ENCODE peak calls at places on chromosomes 5 and 9, in nine cellular contexts. T is naive B cell; H is GM12891; X is LoVo; P is WTC11; G is activated T-cell treated with anti-CD3 and anti-CD28 coated beads, Interleukin-2, amount 50 U/mL, for 72 hours; F is iPS-NIHi11; U is stomach; R is effector memory CD8-positive, alpha-beta T cell. V is an unnamed sample.

GRCh38 chr9:96009690-96010477 is 134.4 kb downstream of the ERCC6L2 start:
- DNase-seq in R (peak), U (no peak), P (no peak), X (no peak), F (no peak), H (no peak), T (no peak), G (peak), V (no peak)

GRCh38 chr5:10140195-10140973 is 109.3 kb downstream of the ATPSCKMT start:
- DNase-seq in G (no peak), F (peak), P (peak), X (no peak), U (no peak), R (no peak), T (no peak), H (no peak), V (no peak)

GRCh38 chr5:130773813-130774212 is 391.2 kb downstream of the HINT1 start:
- DNase-seq in X (peak), H (no peak), R (no peak), U (no peak), P (no peak), F (peak), G (no peak), T (no peak), V (no peak)

GRCh38 chr9:91924090-91924489 is 25.9 kb downstream of the ROR2 start:
- DNase-seq in T (no peak), F (no peak), G (no peak), H (no peak), U (no peak), R (no peak), X (no peak), P (no peak), V (no peak)

GRCh38 chr9:128203024-128203841 is at the start of gene DNM1:
- DNase-seq in F (peak), P (peak), X (peak), H (peak), T (peak), U (peak), G (peak), R (peak), V (peak)

GRCh38 chr9:110179734-110180133 is 28.2 kb downstream of the C9orf152 start:
- DNase-seq in R (no peak), X (no peak), G (no peak), H (no peak), F (no peak), T (no peak), U (no peak), P (no peak), V (no peak)

GRCh38 chr5:113212244-113212920 is 222.4 kb downstream of the TSSK1B start:
- DNase-seq in G (no peak), F (no peak), P (no peak), R (no peak), T (no peak), U (no peak), H (no peak), X (no peak), V (peak)

GRCh38 chr5:150438873-150439546 is 10.5 kb downstream of the RPS14 start:
- DNase-seq in H (no peak), U (no peak), G (peak), X (peak), P (peak), T (no peak), F (peak), R (no peak), V (no peak)

GRCh38 chr9:131714161-131714646 is 25.7 kb downstream of the RAPGEF1 start:
- DNase-seq in F (no peak), U (peak), G (no peak), T (no peak), R (no peak), P (no peak), H (no peak), X (no peak), V (no peak)

GRCh38 chr5:54309751-54310432 is 481 bp downstream of the ARL15 start:
- DNase-seq in G (peak), F (peak), T (peak), P (peak), X (peak), R (peak), U (peak), H (peak), V (peak)

GRCh38 chr5:80959768-80960442 is at the start of gene RASGRF2:
- DNase-seq in P (peak), G (peak), F (peak), H (peak), U (peak), T (no peak), R (peak), X (peak), V (peak)

GRCh38 chr9:129624168-129624759 is 1.7 kb upstream of the NTMT1 start:
- DNase-seq in T (peak), U (peak), R (peak), F (peak), H (no peak), P (peak), X (peak), G (peak), V (no peak)

GRCh38 chr5:94243612-94244011 is 374.8 kb downstream of the KIAA0825 start:
- DNase-seq in H (no peak), F (no peak), P (no peak), X (no peak), T (no peak), U (no peak), G (no peak), R (no peak), V (no peak)

GRCh38 chr5:93716453-93716852 is 24.9 kb downstream of the POU5F2 start:
- DNase-seq in R (no peak), T (no peak), U (no peak), F (no peak), P (no peak), H (no peak), G (no peak), X (no peak), V (no peak)

GRCh38 chr9:133359420-133360175 is 3.2 kb downstream of the SURF2 start:
- DNase-seq in R (no peak), U (no peak), H (no peak), P (peak), G (peak), X (no peak), F (peak), T (no peak), V (no peak)

GRCh38 chr5:418681-419121 is 24.3 kb upstream of the EXOC3 start:
- DNase-seq in P (peak), F (no peak), X (no peak), U (no peak), T (no peak), R (no peak), H (no peak), G (no peak), V (no peak)

GRCh38 chr5:171562822-171563221 is 143.4 kb downstream of the FGF18 start:
- DNase-seq in G (peak), H (no peak), P (no peak), R (no peak), T (no peak), U (no peak), X (no peak), F (no peak), V (no peak)

V was measured in putamen.